ENCODE peak calls at places on chromosomes 5 and 9, in eight cellular contexts. M is NCI-H345; X is upper lobe of right lung; T is fibroblast of pulmonary artery; D is nucleus accumbens; R is activated naive CD4-positive, alpha-beta T cell treated with anti-CD3 and anti-CD28 coated beads for 36 hours; B is NCI-H2227 treated with DMSO at 0.1 percent for 48 hours; O is fibroblast of lung. A is an unnamed sample.

GRCh38 chr9:78023003-78023741 is 8.4 kb downstream of the GNAQ start:
- DNase-seq in T (peak), R (peak), D (no peak), X (no peak), O (peak), M (no peak), B (no peak), A (no peak)

GRCh38 chr5:155293605-155294178 is 280.1 kb downstream of the KIF4B start:
- DNase-seq in M (no peak), T (no peak), B (peak), R (no peak), O (no peak), X (no peak), D (no peak), A (no peak)

GRCh38 chr5:136738829-136739228 is 373.5 kb upstream of the TRPC7 start:
- DNase-seq in D (no peak), O (no peak), T (no peak), B (no peak), X (no peak), M (no peak), R (no peak), A (no peak)

GRCh38 chr5:69010443-69010842 is 83.4 kb upstream of the SLC30A5 start:
- DNase-seq in M (no peak), B (peak), O (no peak), T (no peak), R (no peak), X (no peak), D (no peak), A (no peak)

GRCh38 chr9:136644343-136644592 is 18.4 kb upstream of the EGFL7 start:
- DNase-seq in T (peak), M (no peak), O (peak), B (no peak), R (no peak), D (no peak), X (peak), A (peak)

GRCh38 chr5:155735388-155735787 is 591.6 kb upstream of the SGCD start:
- DNase-seq in B (no peak), M (peak), D (no peak), T (no peak), X (no peak), O (no peak), R (no peak), A (peak)

GRCh38 chr5:66856041-66856805 is 260.0 kb downstream of the MAST4 start:
- DNase-seq in M (no peak), O (no peak), T (no peak), R (no peak), B (no peak), D (no peak), X (no peak), A (no peak)

GRCh38 chr5:120464627-120465280 is 654 bp downstream of the PRR16 start:
- DNase-seq in T (no peak), D (no peak), O (peak), X (peak), R (peak), B (no peak), M (no peak), A (peak)

GRCh38 chr5:39256472-39256871 is 37.1 kb upstream of the FYB1 start:
- DNase-seq in M (no peak), X (no peak), R (peak), O (peak), T (peak), D (no peak), B (no peak), A (no peak)

GRCh38 chr5:43152946-43153345 is 32.2 kb downstream of the ZNF131 start:
- DNase-seq in B (no peak), M (no peak), R (no peak), O (peak), D (no peak), T (peak), X (no peak), A (no peak)

GRCh38 chr5:95053253-95053652 is 231.6 kb downstream of the MCTP1 start:
- DNase-seq in R (no peak), T (no peak), B (no peak), O (no peak), M (no peak), D (no peak), X (no peak), A (no peak)

A was measured in left cardiac atrium.